ENCODE peak calls at places on chromosomes 12 and 14, in four cellular contexts. A is epithelial cell of esophagus, O is stomach, F is lung. D is an unnamed sample.

GRCh38 chr12:13044002-13044858 is at the start of gene FAM234B:
- DNase-seq in O (peak), A (peak), F (peak), D (peak)

GRCh38 chr12:92036061-92036620 is 109.5 kb downstream of the BTG1 start:
- DNase-seq in F (no peak), A (no peak), O (no peak), D (no peak)

GRCh38 chr14:88452231-88452630 is 66.8 kb downstream of the SPATA7 start:
- DNase-seq in A (no peak), F (no peak), O (no peak), D (no peak)

GRCh38 chr14:59292028-59292427 is 103.6 kb downstream of the DAAM1 start:
- DNase-seq in F (no peak), A (no peak), O (no peak), D (no peak)

GRCh38 chr12:104485651-104486341 is 29.0 kb downstream of the CHST11 start:
- DNase-seq in O (no peak), A (no peak), F (no peak), D (no peak)

GRCh38 chr12:67940780-67941243 is 48.4 kb upstream of the IFNG-AS1 start:
- DNase-seq in F (peak), O (peak), A (peak), D (no peak)

GRCh38 chr12:130993759-130994670 is 40.3 kb downstream of the ADGRD1 start:
- DNase-seq in A (no peak), O (no peak), F (peak), D (no peak)

GRCh38 chr14:38316922-38317321 is 61.0 kb upstream of the CLEC14A start:
- DNase-seq in O (no peak), F (no peak), A (no peak), D (no peak)

GRCh38 chr14:74952697-74953484 is 2.5 kb downstream of the PGF start:
- DNase-seq in A (peak), O (no peak), F (no peak), D (no peak)

GRCh38 chr14:96215845-96216244 is 11.2 kb downstream of the BDKRB2 start:
- DNase-seq in A (peak), O (no peak), F (no peak), D (no peak)

GRCh38 chr12:13177373-13177772 is 19.2 kb upstream of the EMP1 start:
- DNase-seq in A (peak), O (no peak), F (peak), D (no peak)

GRCh38 chr12:14952295-14952995 is 9.0 kb downstream of the ARHGDIB start:
- DNase-seq in F (no peak), O (no peak), A (peak), D (no peak)

GRCh38 chr12:81365284-81365683 is 287.4 kb downstream of the ACSS3 start:
- DNase-seq in O (no peak), F (no peak), A (no peak), D (no peak)

GRCh38 chr12:114405449-114406271 is at the start of gene TBX5:
- DNase-seq in F (no peak), O (no peak), A (no peak), D (no peak)

GRCh38 chr14:44745371-44745770 is 216.4 kb downstream of the KLHL28 start:
- DNase-seq in F (no peak), O (no peak), A (no peak), D (no peak)

GRCh38 chr14:45199246-45199645 is 53.8 kb downstream of the MIS18BP1 start:
- DNase-seq in A (peak), F (no peak), O (no peak), D (no peak)

GRCh38 chr14:53927171-53927570 is 29.5 kb downstream of the BMP4 start:
- DNase-seq in F (no peak), A (no peak), O (no peak), D (no peak)

GRCh38 chr12:96047621-96048211 is 12.3 kb upstream of the LTA4H start:
- DNase-seq in A (peak), O (peak), F (peak), D (no peak)

GRCh38 chr12:109767456-109767855 is 53.8 kb downstream of the FAM222A start:
- DNase-seq in O (no peak), A (no peak), F (no peak), D (no peak)

GRCh38 chr12:22032732-22033131 is 13.3 kb upstream of the CMAS start:
- DNase-seq in A (no peak), F (no peak), O (no peak), D (no peak)

GRCh38 chr14:95901014-95901413 is 24.4 kb downstream of the TUNAR start:
- DNase-seq in O (no peak), F (no peak), A (no peak), D (no peak)

GRCh38 chr12:2447861-2448260 is 346.9 kb upstream of the FKBP4 start:
- DNase-seq in F (no peak), A (no peak), O (no peak), D (no peak)

GRCh38 chr12:64625243-64626077 is 15.2 kb downstream of the RASSF3 start:
- DNase-seq in A (peak), O (peak), F (peak), D (no peak)

GRCh38 chr12:50221228-50222008 is 54.2 kb upstream of the CERS5 start:
- DNase-seq in O (no peak), A (peak), F (no peak), D (peak)

GRCh38 chr12:47766496-47767196 is 6.4 kb upstream of the SLC48A1 start:
- DNase-seq in F (no peak), O (no peak), A (no peak), D (no peak)

GRCh38 chr14:105505101-105505500 is 14.1 kb downstream of the TEDC1 start:
- DNase-seq in O (no peak), A (no peak), F (no peak), D (no peak)

DNA sequence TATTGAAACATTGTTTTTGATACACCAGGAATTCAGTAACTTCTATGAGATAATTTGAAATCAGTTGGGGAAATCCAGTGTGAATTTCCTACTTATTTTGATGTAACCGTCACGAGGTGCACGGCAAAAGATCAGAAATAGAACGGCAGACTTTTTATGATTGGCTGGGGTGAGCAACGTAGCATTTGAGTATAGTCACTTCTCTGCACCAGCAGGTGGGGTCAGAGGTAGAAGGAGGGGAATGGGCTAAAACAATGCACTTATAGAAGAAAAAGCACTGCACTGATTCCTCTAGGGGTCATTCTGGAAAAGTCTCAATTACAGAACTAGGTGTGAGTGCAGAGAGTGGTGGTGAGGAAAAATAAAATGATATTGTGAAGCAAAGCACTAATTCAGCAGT is 7.9 kb upstream of the SSPN start:
- DNase-seq in A (no peak), F (no peak), O (no peak), D (no peak)
- TF ChIP-seq CTCF in A (no peak), F (no peak), O (no peak), D (no peak)

GRCh38 chr14:93965287-93965821 is 11.0 kb downstream of the ASB2 start:
- DNase-seq in O (no peak), A (peak), F (no peak), D (no peak)

GRCh38 chr14:93964820-93965286 is 11.5 kb downstream of the ASB2 start:
- DNase-seq in F (no peak), O (no peak), A (no peak), D (no peak)

GRCh38 chr14:93967637-93968250 is 8.6 kb downstream of the ASB2 start:
- DNase-seq in O (no peak), F (no peak), A (no peak), D (no peak)

GRCh38 chr14:93964281-93964680 is 12.1 kb downstream of the ASB2 start:
- DNase-seq in F (no peak), A (no peak), O (no peak), D (no peak)

DNA sequence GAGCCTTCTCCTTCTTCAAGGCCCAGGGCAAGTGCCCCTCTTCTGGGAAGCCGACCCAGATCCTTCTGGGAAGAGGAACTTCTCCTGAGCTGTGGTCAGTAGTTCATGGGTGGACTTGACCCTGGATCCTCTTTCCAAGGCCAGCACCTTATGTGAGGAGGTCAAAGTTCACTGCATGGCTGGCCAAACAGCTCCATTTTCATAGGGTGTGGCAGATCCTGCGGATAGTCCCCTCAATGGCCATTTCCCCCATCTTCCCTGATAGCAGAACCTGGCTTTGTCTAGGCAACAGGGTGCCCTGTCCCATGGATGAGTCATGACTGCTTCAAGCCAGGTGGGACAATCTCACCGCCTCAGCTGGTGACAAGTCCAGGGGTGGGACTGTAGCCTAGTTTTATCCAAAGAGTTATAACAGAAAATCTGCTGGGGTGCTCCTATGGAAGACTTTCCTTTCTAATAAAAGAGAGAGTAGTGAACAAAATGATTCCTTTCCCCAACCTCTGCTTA is 10.3 kb downstream of the ASB2 start:
- DNase-seq in A (no peak), F (no peak), O (no peak), D (no peak)
- TF ChIP-seq CTCF in A (no peak), F (no peak), O (no peak), D (no peak)

DNA sequence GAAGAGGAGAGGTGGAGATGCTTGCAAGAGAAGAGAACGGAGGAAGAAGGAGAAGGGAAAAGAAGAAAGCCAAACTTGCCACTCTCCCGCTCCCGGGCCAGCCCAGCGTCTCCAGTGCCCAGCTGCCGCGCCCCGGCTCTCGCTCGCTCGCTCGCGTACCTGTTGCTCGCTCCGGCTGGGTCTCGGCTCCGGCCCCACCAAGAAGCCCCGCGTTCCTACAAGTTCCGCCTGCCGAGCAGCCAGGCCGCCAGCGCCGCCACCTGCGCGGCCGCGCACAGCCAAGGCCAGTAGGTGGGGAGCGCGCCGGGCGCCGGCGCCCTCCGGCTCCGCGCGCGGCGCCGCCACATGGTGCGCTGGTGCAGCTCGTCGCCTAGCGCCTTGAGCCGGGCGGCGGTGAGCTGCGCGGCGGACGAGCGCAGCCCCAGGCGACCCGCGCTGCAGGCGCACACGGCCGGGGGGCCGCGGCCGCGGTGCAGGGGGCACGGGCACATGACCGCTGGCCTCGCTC is 370 bp downstream of the HRK start:
- DNase-seq in A (peak), O (peak), F (no peak), D (peak)
- TF ChIP-seq CTCF in A (no peak), O (no peak), F (no peak), D (peak)

DNA sequence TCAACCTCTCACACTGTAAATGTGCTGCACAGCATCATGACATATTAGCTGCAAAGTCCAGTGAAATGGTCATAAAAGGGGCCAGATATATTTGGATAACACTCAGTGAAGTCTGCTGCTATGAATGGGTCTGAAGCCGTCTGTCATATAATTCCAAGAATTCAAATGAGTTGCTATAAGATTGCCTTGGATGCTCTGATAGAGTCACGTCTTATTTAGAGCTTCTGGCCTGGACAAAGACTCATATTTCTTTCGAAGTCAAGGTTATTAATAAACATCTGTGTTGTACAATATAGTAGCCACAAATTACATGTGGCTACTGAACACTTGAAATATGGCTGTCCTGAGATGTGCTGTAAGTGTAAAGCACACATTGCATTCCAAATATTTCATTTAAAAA is 54.4 kb upstream of the OVCH1 start:
- DNase-seq in F (no peak), A (no peak), O (no peak), D (no peak)
- TF ChIP-seq CTCF in F (no peak), A (no peak), O (no peak), D (no peak)

DNA sequence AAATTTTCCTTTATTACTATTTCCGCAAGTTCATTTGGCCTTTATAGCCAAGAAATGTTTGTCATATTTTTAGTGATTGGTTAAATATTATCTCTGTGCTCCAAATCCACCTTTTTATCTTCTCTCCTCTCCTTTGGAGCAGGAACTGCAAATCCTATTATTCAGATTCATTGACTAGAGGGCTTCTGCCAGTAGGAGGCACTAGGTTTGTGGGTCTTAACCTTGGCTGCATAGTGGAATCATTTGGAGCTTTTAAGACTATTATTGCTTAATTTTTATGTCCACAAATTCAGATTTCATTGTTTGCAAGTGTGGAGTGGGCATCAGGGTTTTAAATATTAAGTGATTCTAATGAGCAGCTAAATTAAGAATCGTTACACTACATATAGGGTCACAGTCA is 75.3 kb upstream of the SYT10 start:
- DNase-seq in O (no peak), A (peak), F (no peak), D (no peak)
- TF ChIP-seq CTCF in O (no peak), A (peak), F (no peak), D (peak)

D was measured in neural crest cell.